ENCODE peak calls at places on chromosomes 5 and 9, in seven cellular contexts. One of them, this sample, is unnamed.

GRCh38 chr5:172683696-172684464 is 42.8 kb downstream of the NEURL1B start:
- DNase-seq in neural crest cell: no peak
- DNase-seq in progenitor cell of endocrine pancreas: no peak
- DNase-seq in WTC11: peak; percentile 62
- DNase-seq in tibial nerve: no peak
- DNase-seq in GM20000: peak; percentile 72
- DNase-seq in GM12865: no peak
- DNase-seq in this sample: peak; percentile 80

GRCh38 chr9:136789523-136789937 is 1.6 kb upstream of the TMEM141 start:
- DNase-seq in neural crest cell: no peak
- DNase-seq in progenitor cell of endocrine pancreas: no peak
- DNase-seq in WTC11: no peak
- DNase-seq in tibial nerve: no peak
- DNase-seq in GM20000: no peak
- DNase-seq in GM12865: no peak
- DNase-seq in this sample: no peak

GRCh38 chr9:37971107-37971459 is 67.2 kb upstream of the SLC25A51 start:
- DNase-seq in neural crest cell: no peak
- DNase-seq in progenitor cell of endocrine pancreas: no peak
- DNase-seq in WTC11: no peak
- DNase-seq in tibial nerve: no peak
- DNase-seq in GM20000: no peak
- DNase-seq in GM12865: no peak
- DNase-seq in this sample: peak; percentile 23

GRCh38 chr5:154286557-154286956 is 96.0 kb downstream of the GALNT10 start:
- DNase-seq in neural crest cell: no peak
- DNase-seq in progenitor cell of endocrine pancreas: no peak
- DNase-seq in WTC11: no peak
- DNase-seq in tibial nerve: no peak
- DNase-seq in GM20000: no peak
- DNase-seq in GM12865: no peak
- DNase-seq in this sample: no peak

GRCh38 chr5:81717815-81718214 is 33.1 kb downstream of the SSBP2 start:
- DNase-seq in neural crest cell: no peak
- DNase-seq in progenitor cell of endocrine pancreas: no peak
- DNase-seq in WTC11: no peak
- DNase-seq in tibial nerve: no peak
- DNase-seq in GM20000: no peak
- DNase-seq in GM12865: no peak
- DNase-seq in this sample: no peak

GRCh38 chr5:39116347-39116899 is 42.2 kb upstream of the RICTOR start:
- DNase-seq in neural crest cell: no peak
- DNase-seq in progenitor cell of endocrine pancreas: no peak
- DNase-seq in WTC11: no peak
- DNase-seq in tibial nerve: no peak
- DNase-seq in GM20000: no peak
- DNase-seq in GM12865: no peak
- DNase-seq in this sample: no peak

GRCh38 chr5:149471406-149472183 is 79.6 kb downstream of the CSNK1A1 start:
- DNase-seq in neural crest cell: no peak
- DNase-seq in progenitor cell of endocrine pancreas: no peak
- DNase-seq in WTC11: no peak
- DNase-seq in tibial nerve: no peak
- DNase-seq in GM20000: no peak
- DNase-seq in GM12865: no peak
- DNase-seq in this sample: no peak

GRCh38 chr5:119876522-119876921 is 247.2 kb downstream of the FAM170A start:
- DNase-seq in neural crest cell: no peak
- DNase-seq in progenitor cell of endocrine pancreas: no peak
- DNase-seq in WTC11: no peak
- DNase-seq in tibial nerve: no peak
- DNase-seq in GM20000: no peak
- DNase-seq in GM12865: no peak
- DNase-seq in this sample: no peak

GRCh38 chr5:169164481-169164925 is 136.4 kb downstream of the SLIT3 start:
- DNase-seq in neural crest cell: no peak
- DNase-seq in progenitor cell of endocrine pancreas: no peak
- DNase-seq in WTC11: peak; percentile 18
- DNase-seq in tibial nerve: no peak
- DNase-seq in GM20000: no peak
- DNase-seq in GM12865: no peak
- DNase-seq in this sample: no peak

GRCh38 chr9:71326360-71326759 is 204.9 kb upstream of the TRPM3 start:
- DNase-seq in neural crest cell: no peak
- DNase-seq in progenitor cell of endocrine pancreas: no peak
- DNase-seq in WTC11: no peak
- DNase-seq in tibial nerve: no peak
- DNase-seq in GM20000: no peak
- DNase-seq in GM12865: no peak
- DNase-seq in this sample: no peak

DNA sequence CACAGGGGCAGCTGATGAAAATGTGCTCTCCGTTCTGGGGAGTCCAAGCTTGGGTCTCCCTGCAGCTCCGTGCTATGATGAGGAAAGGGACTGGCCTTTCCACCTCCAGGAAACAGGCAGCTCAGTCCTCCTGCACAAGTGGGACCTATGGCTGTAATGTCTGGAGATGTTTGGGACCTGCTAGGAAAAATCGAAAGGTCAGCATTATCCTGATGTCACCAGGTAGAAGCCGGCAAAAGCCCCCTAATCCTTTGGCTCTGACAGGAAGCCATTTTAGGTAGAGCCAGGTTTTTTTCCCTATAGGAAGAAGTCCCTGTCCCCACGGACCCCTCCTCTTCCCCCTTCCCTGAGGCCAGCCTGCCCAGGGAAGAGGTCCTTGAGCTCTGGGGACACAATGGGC is 240.9 kb downstream of the ZSWIM6 start:
- DNase-seq in neural crest cell: no peak
- DNase-seq in progenitor cell of endocrine pancreas: no peak
- DNase-seq in WTC11: no peak
- DNase-seq in tibial nerve: no peak
- DNase-seq in GM20000: no peak
- DNase-seq in GM12865: no peak
- DNase-seq in this sample: no peak
- TF ChIP-seq CTCF in neural crest cell: no peak
- TF ChIP-seq CTCF in progenitor cell of endocrine pancreas: no peak
- TF ChIP-seq CTCF in WTC11: no peak
- TF ChIP-seq CTCF in tibial nerve: no peak
- TF ChIP-seq CTCF in GM20000: no peak
- TF ChIP-seq CTCF in GM12865: no peak
- TF ChIP-seq CTCF in this sample: no peak

DNA sequence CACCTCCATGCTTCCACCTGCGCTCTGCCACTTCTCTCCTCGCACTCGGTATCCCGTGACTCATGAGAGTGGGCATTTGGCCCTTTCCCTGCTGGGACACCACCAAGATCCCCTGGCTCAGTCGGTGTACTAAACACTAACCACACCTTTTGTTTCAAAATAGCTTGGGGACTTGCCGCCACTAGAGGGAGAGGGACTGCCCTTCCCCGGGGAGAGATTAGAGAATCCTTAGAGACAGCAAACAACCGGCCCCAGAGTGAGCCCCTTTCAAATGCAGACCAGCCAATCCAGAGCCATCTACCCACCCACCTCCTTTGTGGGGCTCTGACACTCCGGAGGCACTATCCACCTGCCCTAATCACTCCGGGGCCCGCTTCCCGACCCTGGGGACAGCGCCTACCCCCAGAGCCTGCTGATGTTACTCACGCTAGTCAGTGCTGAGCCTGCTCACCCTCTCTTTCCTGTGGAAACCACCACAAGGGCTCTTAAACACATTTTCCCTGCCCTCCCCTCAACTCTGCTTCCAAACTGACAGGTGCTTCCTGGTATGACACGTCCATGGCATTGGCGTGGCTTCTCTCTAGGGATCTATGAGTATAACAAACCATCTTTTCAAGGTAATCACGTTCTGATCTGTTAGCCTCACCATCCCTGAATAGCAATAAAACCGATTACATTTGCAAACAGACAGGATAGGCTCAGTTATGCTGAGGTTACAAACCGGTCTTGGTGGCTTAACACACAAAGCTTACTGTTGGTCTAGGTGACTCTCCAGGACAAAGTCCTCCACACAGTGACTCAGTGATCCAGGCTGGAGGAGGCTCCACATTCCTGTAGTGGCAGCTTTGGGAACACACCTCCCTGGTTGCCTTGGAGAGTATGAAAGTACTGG is 180.1 kb upstream of the MVB12B start:
- DNase-seq in neural crest cell: peak; percentile 42
- DNase-seq in progenitor cell of endocrine pancreas: peak; percentile 30
- DNase-seq in WTC11: peak; percentile 75
- DNase-seq in tibial nerve: no peak
- DNase-seq in GM20000: peak; percentile 69
- DNase-seq in GM12865: peak; percentile 61
- DNase-seq in this sample: peak; percentile 50
- TF ChIP-seq CTCF in neural crest cell: peak; percentile 66
- TF ChIP-seq CTCF in progenitor cell of endocrine pancreas: peak; percentile 67
- TF ChIP-seq CTCF in WTC11: peak; percentile 36
- TF ChIP-seq CTCF in tibial nerve: no peak
- TF ChIP-seq CTCF in GM20000: peak; percentile 38
- TF ChIP-seq CTCF in GM12865: peak; percentile 69
- TF ChIP-seq CTCF in this sample: no peak

GRCh38 chr5:42807722-42808447 is 3.8 kb downstream of the SELENOP start:
- DNase-seq in neural crest cell: no peak
- DNase-seq in progenitor cell of endocrine pancreas: no peak
- DNase-seq in WTC11: no peak
- DNase-seq in tibial nerve: no peak
- DNase-seq in GM20000: no peak
- DNase-seq in GM12865: no peak
- DNase-seq in this sample: no peak
- TF ChIP-seq CTCF in neural crest cell: no peak
- TF ChIP-seq CTCF in progenitor cell of endocrine pancreas: no peak
- TF ChIP-seq CTCF in WTC11: no peak
- TF ChIP-seq CTCF in tibial nerve: no peak
- TF ChIP-seq CTCF in GM20000: no peak
- TF ChIP-seq CTCF in GM12865: no peak
- TF ChIP-seq CTCF in this sample: no peak

GRCh38 chr5:162248107-162248713 is 180.6 kb downstream of the GABRG2 start:
- DNase-seq in neural crest cell: peak; percentile 9
- DNase-seq in progenitor cell of endocrine pancreas: no peak
- DNase-seq in WTC11: peak; percentile 76
- DNase-seq in tibial nerve: no peak
- DNase-seq in GM20000: no peak
- DNase-seq in GM12865: no peak
- DNase-seq in this sample: no peak
- TF ChIP-seq CTCF in neural crest cell: peak; percentile 59
- TF ChIP-seq CTCF in progenitor cell of endocrine pancreas: peak; percentile 57
- TF ChIP-seq CTCF in WTC11: peak; percentile 61
- TF ChIP-seq CTCF in tibial nerve: no peak
- TF ChIP-seq CTCF in GM20000: no peak
- TF ChIP-seq CTCF in GM12865: peak; percentile 49
- TF ChIP-seq CTCF in this sample: no peak

DNA sequence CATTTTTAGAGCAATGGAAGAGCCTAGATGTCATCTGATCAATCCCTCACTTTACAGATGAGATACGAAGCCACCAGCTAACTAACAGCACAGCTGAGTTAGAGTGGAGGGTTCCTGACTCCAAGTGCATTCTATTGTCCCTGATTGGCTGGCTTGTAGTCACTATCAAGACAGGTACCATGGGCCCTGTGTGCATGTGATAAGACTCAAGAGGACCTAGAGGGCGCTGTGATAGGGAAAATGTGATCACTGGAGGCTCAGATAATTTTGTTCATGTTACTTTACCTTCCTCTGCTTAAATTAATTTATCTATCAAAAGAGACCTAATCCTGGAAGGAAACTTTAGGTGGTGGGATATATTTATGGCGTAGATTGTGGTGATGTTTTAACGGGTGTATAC is 19.5 kb upstream of the SNAPC3 start:
- DNase-seq in neural crest cell: no peak
- DNase-seq in progenitor cell of endocrine pancreas: no peak
- DNase-seq in WTC11: peak; percentile 43
- DNase-seq in tibial nerve: no peak
- DNase-seq in GM20000: peak; percentile 33
- DNase-seq in GM12865: peak; percentile 41
- DNase-seq in this sample: no peak
- TF ChIP-seq CTCF in neural crest cell: peak; percentile 34
- TF ChIP-seq CTCF in progenitor cell of endocrine pancreas: peak; percentile 22
- TF ChIP-seq CTCF in WTC11: peak; percentile 42
- TF ChIP-seq CTCF in tibial nerve: no peak
- TF ChIP-seq CTCF in GM20000: no peak
- TF ChIP-seq CTCF in GM12865: peak; percentile 21
- TF ChIP-seq CTCF in this sample: peak; percentile 14

GRCh38 chr5:140118294-140118936 is 4.5 kb downstream of the PURA start:
- DNase-seq in neural crest cell: no peak
- DNase-seq in progenitor cell of endocrine pancreas: no peak
- DNase-seq in WTC11: no peak
- DNase-seq in tibial nerve: no peak
- DNase-seq in GM20000: no peak
- DNase-seq in GM12865: no peak
- DNase-seq in this sample: no peak
- TF ChIP-seq CTCF in neural crest cell: no peak
- TF ChIP-seq CTCF in progenitor cell of endocrine pancreas: no peak
- TF ChIP-seq CTCF in WTC11: no peak
- TF ChIP-seq CTCF in tibial nerve: no peak
- TF ChIP-seq CTCF in GM20000: no peak
- TF ChIP-seq CTCF in GM12865: no peak
- TF ChIP-seq CTCF in this sample: no peak

DNA sequence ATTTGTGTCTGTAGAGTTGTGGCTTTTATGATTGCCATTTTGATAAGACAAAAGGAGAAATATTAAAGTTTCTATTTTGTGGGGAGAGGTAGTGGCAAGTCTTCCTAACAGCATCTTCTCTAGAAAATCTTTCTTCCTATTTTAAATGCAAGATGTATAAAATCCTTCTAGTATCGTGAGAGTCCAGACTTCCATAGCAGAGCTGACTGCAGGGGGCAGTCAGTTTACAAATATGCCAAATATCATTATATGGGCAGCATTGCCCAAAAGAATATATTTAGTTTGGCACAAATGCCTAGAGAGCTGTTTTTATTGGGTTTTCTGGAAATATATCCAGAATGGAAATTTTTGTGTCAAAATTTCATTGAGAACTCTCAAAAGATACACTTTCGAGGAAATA is 82.1 kb upstream of the ALDH1A1 start:
- DNase-seq in neural crest cell: no peak
- DNase-seq in progenitor cell of endocrine pancreas: no peak
- DNase-seq in WTC11: no peak
- DNase-seq in tibial nerve: no peak
- DNase-seq in GM20000: no peak
- DNase-seq in GM12865: no peak
- DNase-seq in this sample: no peak
- TF ChIP-seq CTCF in neural crest cell: no peak
- TF ChIP-seq CTCF in progenitor cell of endocrine pancreas: no peak
- TF ChIP-seq CTCF in WTC11: no peak
- TF ChIP-seq CTCF in tibial nerve: no peak
- TF ChIP-seq CTCF in GM20000: no peak
- TF ChIP-seq CTCF in GM12865: no peak
- TF ChIP-seq CTCF in this sample: no peak